ENCODE peak calls at places on chromosome 11, in six cellular contexts. Q is IMR-90, O is thyroid gland, L is tibial artery, V is colonic mucosa, F is uterus. X is an unnamed sample.

GRCh38 chr11:29051935-29052334 is 943.7 kb downstream of the METTL15 start:
- DNase-seq in V (no peak), F (no peak), Q (peak), L (no peak), O (no peak), X (no peak)

GRCh38 chr11:116173946-116174911 is 598.6 kb downstream of the BUD13 start:
- DNase-seq in F (no peak), V (peak), O (no peak), L (no peak), Q (no peak), X (peak)

GRCh38 chr11:94737171-94737611 is 31.0 kb upstream of the AMOTL1 start:
- DNase-seq in V (no peak), Q (peak), L (no peak), O (no peak), F (no peak), X (peak)

GRCh38 chr11:104183572-104183971 is 19.6 kb upstream of the PDGFD start:
- DNase-seq in O (no peak), L (no peak), V (no peak), Q (peak), F (no peak), X (no peak)

GRCh38 chr11:102971766-102972165 is 16.2 kb upstream of the MMP13 start:
- DNase-seq in L (no peak), V (no peak), O (no peak), F (no peak), Q (peak), X (no peak)

GRCh38 chr11:128335729-128336128 is 251.6 kb downstream of the ETS1 start:
- DNase-seq in O (no peak), Q (no peak), F (no peak), V (no peak), L (no peak), X (no peak)

GRCh38 chr11:9386086-9386485 is 1.6 kb downstream of the IPO7 start:
- DNase-seq in F (no peak), L (no peak), Q (no peak), V (no peak), O (no peak), X (no peak)

GRCh38 chr11:108871152-108871551 is 206.3 kb downstream of the DDX10 start:
- DNase-seq in F (peak), O (peak), Q (peak), V (no peak), L (no peak), X (peak)

DNA sequence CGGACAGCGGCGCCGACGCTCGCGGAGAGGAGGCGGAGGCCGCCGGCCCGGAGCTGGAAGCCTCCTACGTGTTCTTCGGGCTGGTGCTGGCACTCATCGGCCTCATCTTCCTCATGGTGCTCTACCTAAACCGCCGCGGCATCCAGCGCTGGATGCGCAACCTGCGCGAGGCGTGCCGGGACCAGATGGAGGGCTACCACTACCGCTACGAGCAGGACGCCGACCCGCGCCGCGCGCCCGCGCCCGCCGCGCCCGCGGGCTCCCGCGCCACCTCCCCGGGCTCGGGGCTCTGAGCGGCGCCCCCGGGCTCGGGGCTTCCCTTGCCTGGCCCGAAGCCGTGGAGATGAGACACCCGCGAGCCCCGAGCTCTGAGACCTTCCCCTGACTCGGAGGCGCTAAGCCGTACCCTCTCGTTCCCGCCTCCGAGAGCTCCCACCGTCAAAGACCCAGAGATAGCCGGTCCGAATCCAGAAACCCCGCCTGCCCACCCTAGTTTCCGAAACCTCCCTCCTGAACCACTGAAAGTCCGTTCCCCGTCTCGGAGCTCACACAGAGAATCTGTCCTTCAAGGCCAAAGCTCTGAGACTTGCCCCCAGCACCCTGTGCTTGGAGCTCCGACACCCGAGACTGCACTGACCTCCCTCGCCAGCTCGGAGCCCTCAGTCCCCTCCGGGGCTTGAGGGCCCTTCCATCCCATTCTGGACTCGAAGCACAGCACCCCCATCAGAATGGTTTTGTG is 1.5 kb downstream of the TPBGL start:
- DNase-seq in Q (no peak), O (no peak), V (no peak), F (peak), L (no peak), X (no peak)
- H3K4me3 ChIP-seq in Q (peak), O (peak), V (peak), F (no peak), L (peak), X (no peak)

GRCh38 chr11:120389693-120390584 is 53.7 kb downstream of the ARHGEF12 start:
- DNase-seq in F (no peak), L (no peak), Q (no peak), O (no peak), V (no peak), X (no peak)
- H3K27ac ChIP-seq in F (no peak), L (no peak), Q (no peak), O (no peak), V (no peak), X (no peak)

GRCh38 chr11:69919659-69920499 is 100.7 kb upstream of the FGF3 start:
- DNase-seq in V (no peak), F (peak), O (no peak), Q (no peak), L (peak), X (no peak)

GRCh38 chr11:69917529-69917928 is 98.3 kb upstream of the FGF3 start:
- DNase-seq in L (no peak), O (no peak), V (no peak), Q (no peak), F (no peak), X (no peak)

GRCh38 chr11:69918231-69918937 is 99.2 kb upstream of the FGF3 start:
- DNase-seq in V (no peak), O (no peak), L (peak), F (peak), Q (no peak), X (no peak)

GRCh38 chr11:69920500-69921428 is 101.5 kb upstream of the FGF3 start:
- DNase-seq in V (no peak), L (peak), Q (no peak), O (no peak), F (no peak), X (no peak)

GRCh38 chr11:69918938-69919650 is 99.9 kb upstream of the FGF3 start:
- DNase-seq in L (peak), O (peak), Q (peak), V (peak), F (peak), X (peak)
- H3K4me3 ChIP-seq in L (no peak), O (no peak), Q (no peak), V (no peak), F (no peak), X (no peak)

DNA sequence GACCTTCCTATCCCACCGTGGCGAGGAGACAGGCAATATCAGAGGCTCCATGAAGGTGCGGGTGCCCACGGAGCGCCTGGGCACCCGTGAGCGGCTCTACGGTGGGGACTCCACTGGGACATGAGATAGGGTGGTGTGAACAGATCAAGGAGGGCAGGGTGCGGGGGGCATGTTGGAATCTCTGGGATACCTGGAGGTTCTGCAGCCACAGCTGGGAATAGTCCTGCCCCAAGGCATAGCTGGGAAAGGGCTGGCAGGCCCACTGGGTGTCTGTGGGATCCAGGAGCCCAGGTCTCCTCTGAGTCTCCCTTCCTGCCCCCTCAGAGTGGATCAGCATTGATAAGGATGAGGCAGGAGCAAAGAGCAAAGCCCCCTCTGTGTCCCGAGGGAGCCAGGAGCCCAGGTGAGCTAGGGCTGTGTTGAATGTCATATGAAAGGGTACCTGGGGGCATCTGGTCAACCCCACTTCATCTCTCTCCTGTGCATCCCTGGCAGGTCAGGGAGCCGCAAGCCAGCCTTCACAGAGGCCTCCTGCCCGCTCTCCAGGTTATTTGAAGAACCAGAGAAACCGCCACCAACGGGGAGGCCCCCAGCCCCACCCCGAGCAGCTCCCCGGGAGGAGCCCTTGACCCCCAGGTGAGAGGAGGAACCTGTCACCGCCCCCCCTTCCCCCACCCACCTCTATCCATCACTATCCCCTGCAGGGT is 8.5 kb downstream of the PHOX2A start:
- DNase-seq in O (no peak), V (no peak), F (no peak), L (no peak), Q (no peak), X (no peak)
- H3K27ac ChIP-seq in O (no peak), V (no peak), F (no peak), L (no peak), Q (no peak), X (no peak)

DNA sequence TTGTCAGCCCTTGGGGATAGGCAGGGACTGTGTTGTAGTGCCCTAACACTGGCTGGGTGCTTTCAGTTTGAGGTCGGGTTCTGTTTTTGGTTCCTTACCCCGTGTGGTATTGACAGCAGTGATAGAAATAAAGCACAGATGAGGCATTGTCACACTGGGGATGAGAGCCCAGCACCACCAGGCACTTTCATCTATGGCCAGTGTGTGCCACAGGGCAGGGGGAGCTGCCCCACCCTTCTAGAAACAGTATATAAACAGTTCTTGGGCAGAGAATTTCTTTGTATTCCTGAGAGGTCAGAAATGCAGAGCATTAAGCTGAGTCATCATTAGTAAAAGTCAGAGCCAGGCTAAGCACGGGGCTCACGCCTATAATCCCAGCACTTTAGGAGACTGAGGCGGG is 23.1 kb upstream of the CDC42EP2 start:
- DNase-seq in V (no peak), O (peak), F (no peak), Q (peak), L (no peak), X (no peak)
- H3K4me3 ChIP-seq in V (no peak), O (no peak), F (no peak), Q (no peak), L (no peak), X (no peak)

DNA sequence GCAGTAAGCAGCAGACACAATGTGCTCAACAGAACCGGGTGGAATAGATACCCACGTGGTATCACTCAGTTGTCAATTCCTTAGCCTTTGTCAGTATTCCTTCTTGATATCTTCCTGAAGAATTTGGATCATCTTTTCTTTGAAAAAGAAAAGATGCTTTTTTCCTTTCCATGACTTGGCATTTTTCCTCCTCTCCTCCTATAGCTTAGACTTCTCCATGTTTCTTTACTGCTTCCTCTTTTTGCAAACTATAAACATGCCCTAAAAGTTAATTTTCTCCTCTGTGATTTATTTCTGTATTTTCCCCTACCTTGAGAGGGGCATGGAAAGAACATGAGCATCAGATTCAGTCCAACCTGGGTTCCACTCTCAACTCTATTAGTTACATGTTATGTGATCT is 11.7 kb downstream of the CBLIF start:
- DNase-seq in F (no peak), V (no peak), Q (no peak), O (no peak), L (no peak), X (no peak)
- H3K27ac ChIP-seq in F (no peak), V (no peak), Q (no peak), O (no peak), L (no peak), X (no peak)

GRCh38 chr11:12692238-12693074 is 18.2 kb downstream of the TEAD1 start:
- DNase-seq in F (peak), O (peak), Q (peak), L (peak), V (peak), X (peak)
- H3K4me3 ChIP-seq in F (no peak), O (no peak), Q (no peak), L (peak), V (no peak), X (peak)

GRCh38 chr11:46712874-46713576 is 6.0 kb upstream of the F2 start:
- DNase-seq in O (no peak), L (no peak), F (no peak), V (no peak), Q (no peak), X (no peak)
- H3K27ac ChIP-seq in O (no peak), L (peak), F (no peak), V (no peak), Q (no peak), X (no peak)

GRCh38 chr11:109946322-109946846 is 146.8 kb upstream of the ZC3H12C start:
- DNase-seq in L (peak), V (peak), O (peak), Q (peak), F (peak), X (peak)
- H3K4me3 ChIP-seq in L (peak), V (peak), O (no peak), Q (peak), F (peak), X (peak)

X was measured in SJCRH30.